ENCODE peak calls at places on chromosomes 5 and 9, in four cellular contexts. N, A, Z and M are unnamed samples.

GRCh38 chr5:41465493-41466171 is 44.8 kb downstream of the PLCXD3 start:
- DNase-seq in N (no peak), A (no peak), Z (no peak), M (no peak)

GRCh38 chr5:28603869-28604268 is 1565.5 kb upstream of the CDH9 start:
- DNase-seq in N (peak), A (peak), Z (no peak), M (no peak)

GRCh38 chr5:158824167-158824882 is 275.4 kb downstream of the EBF1 start:
- DNase-seq in N (no peak), A (no peak), Z (no peak), M (no peak)

GRCh38 chr9:106286249-106286648 is 576.7 kb upstream of the ZNF462 start:
- DNase-seq in N (peak), A (peak), Z (no peak), M (no peak)

GRCh38 chr9:131119600-131119999 is 5.8 kb upstream of the NUP214 start:
- DNase-seq in N (no peak), A (no peak), Z (no peak), M (no peak)

GRCh38 chr9:136090768-136091581 is 4.1 kb downstream of the NACC2 start:
- DNase-seq in N (no peak), A (no peak), Z (peak), M (no peak)

GRCh38 chr5:133289686-133290367 is 238.0 kb downstream of the HSPA4 start:
- DNase-seq in N (peak), A (no peak), Z (no peak), M (no peak)

GRCh38 chr5:116747881-116748280 is 173.3 kb upstream of the SEMA6A start:
- DNase-seq in N (no peak), A (no peak), Z (no peak), M (no peak)

GRCh38 chr9:126697350-126697749 is 83.6 kb downstream of the LMX1B start:
- DNase-seq in N (no peak), A (no peak), Z (no peak), M (no peak)

GRCh38 chr5:52693279-52693678 is 94.4 kb upstream of the ITGA1 start:
- DNase-seq in N (peak), A (peak), Z (peak), M (no peak)

GRCh38 chr9:108815156-108815555 is 40.6 kb downstream of the ACTL7B start:
- DNase-seq in N (peak), A (peak), Z (no peak), M (no peak)

GRCh38 chr9:119811030-119811429 is 441.8 kb upstream of the BRINP1 start:
- DNase-seq in N (no peak), A (no peak), Z (no peak), M (no peak)

GRCh38 chr5:92687793-92688467 is 893.1 kb downstream of the NR2F1-AS1 start:
- DNase-seq in N (peak), A (peak), Z (no peak), M (no peak)

GRCh38 chr5:22852807-22853670 is at the start of gene CDH12:
- DNase-seq in N (peak), A (peak), Z (no peak), M (no peak)

GRCh38 chr9:8371686-8372085 is 572.1 kb upstream of the DMAC1 start:
- DNase-seq in N (no peak), A (no peak), Z (no peak), M (no peak)

GRCh38 chr5:135707302-135707701 is 127.2 kb upstream of the SLC25A48 start:
- DNase-seq in N (no peak), A (no peak), Z (no peak), M (no peak)

GRCh38 chr5:154940375-154940771 is 500 bp upstream of the MRPL22 start:
- DNase-seq in N (no peak), A (no peak), Z (no peak), M (no peak)

GRCh38 chr9:70923941-70924340 is 197.5 kb downstream of the TRPM3 start:
- DNase-seq in N (no peak), A (no peak), Z (no peak), M (no peak)

GRCh38 chr9:70921126-70921525 is 200.3 kb downstream of the TRPM3 start:
- DNase-seq in N (peak), A (no peak), Z (no peak), M (no peak)

DNA sequence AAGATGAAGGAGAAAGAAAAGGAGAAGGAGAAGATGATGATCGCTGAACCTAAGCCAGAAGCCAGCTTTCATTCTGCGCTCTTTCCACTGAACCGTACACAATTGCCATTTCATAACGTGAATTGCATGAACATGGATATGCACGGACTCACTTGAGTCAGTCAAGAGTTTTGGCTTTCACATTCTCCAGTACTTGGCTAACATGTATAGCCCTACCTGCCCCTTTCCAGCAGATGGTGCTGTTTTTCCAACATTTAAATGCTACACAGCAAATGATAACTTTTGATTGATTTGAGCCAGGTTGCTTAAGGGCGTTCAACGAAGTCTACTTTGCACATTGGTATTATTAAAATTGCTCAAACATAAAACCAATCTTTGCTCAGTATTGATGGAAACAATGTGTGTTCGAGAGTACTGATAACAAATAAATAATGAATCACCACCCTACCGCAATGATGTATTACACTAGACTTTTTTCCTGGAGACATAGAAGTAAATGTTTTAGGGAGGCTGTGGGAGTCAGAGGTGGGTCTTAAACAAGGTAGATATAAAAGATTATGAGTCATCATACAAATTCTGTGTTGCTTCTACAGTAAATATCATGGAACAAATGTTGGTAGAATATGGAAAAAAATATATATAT is 196.4 kb downstream of the TRPM3 start:
- DNase-seq in N (peak), A (peak), Z (peak), M (peak)
- TF ChIP-seq CTCF in N (peak), A (peak), Z (peak), M (peak)

GRCh38 chr9:134455951-134456739 is 129.9 kb downstream of the RXRA start:
- DNase-seq in N (peak), A (peak), Z (peak), M (peak)
- H3K4me3 ChIP-seq in N (no peak), A (no peak), Z (no peak), M (peak)

GRCh38 chr9:133090752-133091325 is 29.1 kb downstream of the CEL start:
- DNase-seq in N (no peak), A (no peak), Z (peak), M (no peak)

GRCh38 chr9:133098104-133098754 is 22.8 kb downstream of the RALGDS start:
- DNase-seq in N (no peak), A (no peak), Z (peak), M (no peak)

GRCh38 chr9:133090187-133090586 is 28.4 kb downstream of the CEL start:
- DNase-seq in N (no peak), A (no peak), Z (peak), M (no peak)

GRCh38 chr9:133098871-133099270 is 22.2 kb downstream of the RALGDS start:
- DNase-seq in N (no peak), A (no peak), Z (no peak), M (no peak)

GRCh38 chr9:133094842-133095393 is 26.1 kb downstream of the RALGDS start:
- DNase-seq in N (no peak), A (no peak), Z (peak), M (no peak)
- TF ChIP-seq CTCF in N (no peak), A (no peak), Z (no peak), M (no peak)

GRCh38 chr5:74766887-74767578 is at the start of the genes GFM2 and NSA2:
- DNase-seq in N (peak), A (peak), Z (peak), M (peak)

GRCh38 chr5:74765929-74766328 is 988 bp downstream of the GFM2 start:
- DNase-seq in N (no peak), A (no peak), Z (no peak), M (no peak)

GRCh38 chr5:74765201-74765600 is 1.7 kb downstream of the GFM2 start:
- DNase-seq in N (peak), A (peak), Z (no peak), M (no peak)

GRCh38 chr5:74767579-74767913 is 497 bp downstream of the NSA2 start:
- DNase-seq in N (peak), A (peak), Z (no peak), M (no peak)

GRCh38 chr5:74766348-74766886 is 500 bp downstream of the GFM2 start:
- DNase-seq in N (peak), A (peak), Z (no peak), M (no peak)
- H3K4me3 ChIP-seq in N (peak), A (peak), Z (peak), M (peak)

GRCh38 chr9:37026085-37026935 is 7.8 kb downstream of the PAX5 start:
- DNase-seq in N (no peak), A (no peak), Z (no peak), M (no peak)
- TF ChIP-seq CTCF in N (no peak), A (no peak), Z (no peak), M (no peak)

GRCh38 chr9:70924380-70924779 is 197.0 kb downstream of the TRPM3 start:
- DNase-seq in N (peak), A (no peak), Z (no peak), M (peak)
- H3K4me3 ChIP-seq in N (no peak), A (no peak), Z (no peak), M (no peak)

DNA sequence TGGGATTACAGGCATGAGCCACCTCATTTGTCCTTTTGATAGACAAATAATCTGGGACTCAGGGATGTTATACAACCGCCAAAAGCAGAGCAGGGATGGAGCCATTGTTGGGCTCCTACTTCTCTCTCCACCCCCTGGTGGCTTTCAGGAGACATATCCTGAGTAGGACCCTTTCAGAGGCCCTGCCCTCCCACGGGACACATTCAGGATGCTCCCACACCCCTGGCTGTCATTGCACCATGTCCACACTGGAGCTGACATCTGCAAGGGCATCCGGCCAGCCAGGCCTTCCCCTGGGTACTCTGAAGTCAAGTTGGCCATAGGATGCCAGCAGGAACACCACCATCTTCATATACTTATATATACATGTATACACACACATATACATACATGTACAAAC is 181.8 kb downstream of the SYK start:
- DNase-seq in N (no peak), A (no peak), Z (no peak), M (no peak)
- TF ChIP-seq CTCF in N (no peak), A (peak), Z (no peak), M (no peak)